ENCODE peak calls at places on chromosomes 4 and X, in four cellular contexts. V, G, N and R are unnamed samples.

GRCh38 chrX:1246816-1247215 is 21.8 kb upstream of the CSF2RA start:
- DNase-seq in V (peak), G (peak), N (peak), R (peak)

GRCh38 chr4:124044867-124045266 is 648.3 kb downstream of the SPRY1 start:
- DNase-seq in V (no peak), G (peak), N (no peak), R (peak)

GRCh38 chr4:186765673-186766546 is 42.3 kb upstream of the FAT1 start:
- DNase-seq in V (no peak), G (no peak), N (no peak), R (peak)

GRCh38 chrX:103330601-103331397 is 760 bp downstream of the TCEAL7 start:
- DNase-seq in V (no peak), G (peak), N (no peak), R (no peak)

GRCh38 chrX:42466706-42467105 is 311.3 kb downstream of the PPP1R2C start:
- DNase-seq in V (no peak), G (no peak), N (no peak), R (no peak)

GRCh38 chr4:74805601-74806000 is 11.3 kb upstream of the BTC start:
- DNase-seq in V (no peak), G (peak), N (no peak), R (no peak)

GRCh38 chr4:3098346-3098745 is 23.9 kb downstream of the HTT start:
- DNase-seq in V (no peak), G (no peak), N (no peak), R (no peak)

GRCh38 chrX:104136241-104137019 is 20.4 kb downstream of the SLC25A53 start:
- DNase-seq in V (peak), G (peak), N (no peak), R (peak)